ENCODE peak calls at places on chromosomes 4 and X, in eight cellular contexts. I is thoracic aorta, R is ovary, L is heart right ventricle, J is H1, D is fibroblast of lung, Q is small intestine, P is spleen. B is an unnamed sample.

GRCh38 chr4:178081931-178082330 is 639.7 kb upstream of the AGA start:
- DNase-seq in J (no peak), L (no peak), I (no peak), D (no peak), R (no peak), Q (no peak), P (no peak), B (no peak)

GRCh38 chr4:40238008-40238699 is 41.3 kb downstream of the RHOH start:
- DNase-seq in Q (no peak), I (no peak), J (no peak), D (no peak), R (no peak), L (no peak), P (no peak), B (no peak)

GRCh38 chrX:10986616-10987015 is 124.5 kb upstream of the HCCS start:
- DNase-seq in P (no peak), R (no peak), I (no peak), D (no peak), Q (no peak), L (no peak), J (no peak), B (no peak)

GRCh38 chrX:110210417-110211139 is 107.3 kb downstream of the AMMECR1 start:
- DNase-seq in J (no peak), R (no peak), P (no peak), Q (no peak), D (peak; percentile 87), I (no peak), L (no peak), B (no peak)

GRCh38 chr4:159856451-159856850 is 753.6 kb downstream of the RAPGEF2 start:
- DNase-seq in P (no peak), R (no peak), Q (no peak), I (no peak), D (no peak), L (no peak), J (no peak), B (no peak)

GRCh38 chr4:186067757-186068385 is 1.1 kb upstream of the TLR3 start:
- DNase-seq in J (peak; percentile 45), P (peak; percentile 75), L (peak; percentile 60), Q (peak; percentile 88), R (peak; percentile 39), D (peak; percentile 75), I (no peak), B (peak; percentile 41)

GRCh38 chrX:6052111-6052745 is 176.4 kb downstream of the NLGN4X start:
- DNase-seq in D (no peak), J (no peak), P (no peak), Q (no peak), I (no peak), R (no peak), L (no peak), B (no peak)

GRCh38 chr4:114658179-114658578 is 59.6 kb downstream of the UGT8 start:
- DNase-seq in R (no peak), Q (no peak), I (no peak), P (no peak), J (no peak), D (no peak), L (no peak), B (no peak)

GRCh38 chr4:152106113-152106763 is 345.4 kb upstream of the GATB start:
- DNase-seq in J (no peak), Q (peak; percentile 26), D (peak; percentile 96), I (peak; percentile 74), P (no peak), R (peak; percentile 30), L (peak; percentile 76), B (peak; percentile 61)

GRCh38 chr4:43757147-43757546 is 691.5 kb downstream of the KCTD8 start:
- DNase-seq in L (no peak), J (no peak), R (no peak), P (no peak), D (no peak), Q (no peak), I (no peak), B (no peak)

GRCh38 chr4:70632028-70632427 is 3.5 kb downstream of the ENAM start:
- DNase-seq in R (no peak), J (no peak), D (peak; percentile 39), L (no peak), I (no peak), P (no peak), Q (no peak), B (no peak)

GRCh38 chr4:105670684-105671083 is 37.8 kb downstream of the INTS12 start:
- DNase-seq in D (no peak), R (no peak), I (no peak), J (no peak), Q (peak; percentile 55), P (no peak), L (no peak), B (no peak)

GRCh38 chrX:54043696-54044125 is 562 bp downstream of the PHF8 start:
- DNase-seq in D (no peak), Q (peak; percentile 26), J (peak; percentile 64), P (peak; percentile 91), L (no peak), I (no peak), R (peak; percentile 35), B (peak; percentile 38)

GRCh38 chr4:13464543-13464942 is 19.6 kb downstream of the RAB28 start:
- DNase-seq in R (no peak), D (no peak), I (no peak), P (no peak), L (no peak), Q (no peak), J (no peak), B (no peak)

GRCh38 chr4:10200869-10201268 is 84.3 kb upstream of the WDR1 start:
- DNase-seq in J (no peak), R (no peak), I (no peak), L (no peak), D (no peak), P (no peak), Q (no peak), B (no peak)

GRCh38 chrX:110036162-110037033 is 33.5 kb downstream of the TMEM164 start:
- DNase-seq in J (no peak), Q (peak; percentile 40), L (no peak), R (no peak), P (no peak), D (no peak), I (no peak), B (no peak)

GRCh38 chr4:79197275-79198009 is 128.4 kb downstream of the NAA11 start:
- DNase-seq in D (no peak), L (no peak), R (no peak), P (no peak), I (no peak), J (no peak), Q (no peak), B (no peak)

GRCh38 chr4:141458501-141458900 is 177.9 kb upstream of the IL15 start:
- DNase-seq in D (peak; percentile 6), J (no peak), L (no peak), R (no peak), P (no peak), Q (no peak), I (no peak), B (no peak)

GRCh38 chr4:1043658-1044468 is 32.4 kb downstream of the FGFRL1 start:
- DNase-seq in I (peak; percentile 98), P (peak; percentile 72), Q (no peak), R (peak; percentile 92), D (peak; percentile 99), L (peak; percentile 76), J (peak; percentile 73), B (peak; percentile 82)

GRCh38 chr4:104015680-104016079 is 295.9 kb upstream of the TACR3 start:
- DNase-seq in D (no peak), J (no peak), Q (peak; percentile 7), R (no peak), L (no peak), I (no peak), P (no peak), B (no peak)

GRCh38 chr4:10947898-10948297 is 263.3 kb upstream of the CLNK start:
- DNase-seq in P (no peak), L (no peak), Q (no peak), I (no peak), D (no peak), J (no peak), R (no peak), B (no peak)

DNA sequence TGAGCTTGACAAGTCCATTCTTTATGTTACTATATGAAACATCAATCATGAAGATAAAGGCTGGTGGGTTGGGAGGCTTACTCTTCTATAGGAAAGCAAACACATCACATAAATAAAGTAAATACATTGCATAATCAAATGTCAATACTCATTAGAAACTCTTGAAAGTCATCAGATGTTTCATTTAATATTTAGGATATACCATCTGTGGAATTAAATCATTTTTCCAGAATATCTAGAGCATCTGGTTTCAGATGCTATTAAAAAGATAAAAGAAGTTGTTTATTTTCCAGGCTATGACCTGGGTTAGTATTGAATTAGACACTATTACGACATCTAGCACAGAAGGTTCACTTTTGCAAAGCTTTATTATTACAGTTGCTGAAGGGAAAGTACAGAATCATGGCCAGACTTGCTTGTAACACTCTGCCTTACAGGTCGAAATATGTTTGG is 72.6 kb downstream of the METTL14 start:
- DNase-seq in J (no peak), P (no peak), R (no peak), I (no peak), D (peak; percentile 92), Q (peak; percentile 20), L (no peak), B (no peak)
- H3K4me1 ChIP-seq in J (no peaks in the 10 kb centered on the region), P (peaks cover 6% of the 10 kb centered on the region), R (peaks cover 19% of the 10 kb centered on the region), I (peaks cover 78% of the 10 kb centered on the region), D (peaks cover 19% of the 10 kb centered on the region), Q (peaks cover 11% of the 10 kb centered on the region), L (peaks cover 29% of the 10 kb centered on the region), B (peaks cover 100% of the 10 kb centered on the region)

GRCh38 chrX:107714196-107714811 is 61.3 kb downstream of the TSC22D3 start:
- DNase-seq in Q (no peak), R (no peak), L (no peak), J (no peak), P (peak; percentile 71), D (peak; percentile 34), I (no peak), B (no peak)

GRCh38 chrX:107715331-107716044 is 60.1 kb downstream of the TSC22D3 start:
- DNase-seq in P (peak; percentile 78), J (no peak), D (no peak), I (no peak), L (no peak), Q (peak; percentile 64), R (no peak), B (no peak)

GRCh38 chrX:107711521-107712041 is 64.0 kb downstream of the TSC22D3 start:
- DNase-seq in J (no peak), D (no peak), I (no peak), Q (no peak), L (no peak), P (peak; percentile 57), R (no peak), B (no peak)

GRCh38 chrX:107712231-107713204 is 63.1 kb downstream of the TSC22D3 start:
- DNase-seq in J (no peak), I (no peak), P (peak; percentile 45), D (peak; percentile 79), R (no peak), L (no peak), Q (no peak), B (no peak)

GRCh38 chrX:107713205-107714195 is 62.1 kb downstream of the TSC22D3 start:
- DNase-seq in R (no peak), Q (no peak), I (no peak), D (peak; percentile 34), P (peak; percentile 71), L (no peak), J (no peak), B (no peak)
- H3K4me1 ChIP-seq in R (peaks cover 10% of the 10 kb centered on the region), Q (no peaks in the 10 kb centered on the region), I (peaks cover 15% of the 10 kb centered on the region), D (peaks cover 3% of the 10 kb centered on the region), P (peaks cover 14% of the 10 kb centered on the region), L (peaks cover 9% of the 10 kb centered on the region), J (peaks cover 17% of the 10 kb centered on the region), B (peaks cover 76% of the 10 kb centered on the region)

GRCh38 chr4:74414149-74414809 is 30.7 kb upstream of the AREG start:
- DNase-seq in Q (no peak), L (no peak), R (no peak), I (no peak), D (no peak), P (no peak), J (no peak), B (no peak)
- H3K4me1 ChIP-seq in Q (no peaks in the 10 kb centered on the region), L (no peaks in the 10 kb centered on the region), R (no peaks in the 10 kb centered on the region), I (no peaks in the 10 kb centered on the region), D (peaks cover 6% of the 10 kb centered on the region), P (no peaks in the 10 kb centered on the region), J (peaks cover 3% of the 10 kb centered on the region), B (no peaks in the 10 kb centered on the region)

GRCh38 chr4:154164931-154165839 is 326.4 kb downstream of the DCHS2 start:
- DNase-seq in I (no peak), D (peak; percentile 93), L (no peak), J (no peak), P (no peak), R (no peak), Q (no peak), B (no peak)
- H3K4me1 ChIP-seq in I (no peaks in the 10 kb centered on the region), D (peaks cover 6% of the 10 kb centered on the region), L (no peaks in the 10 kb centered on the region), J (no peaks in the 10 kb centered on the region), P (no peaks in the 10 kb centered on the region), R (no peaks in the 10 kb centered on the region), Q (no peaks in the 10 kb centered on the region), B (no peaks in the 10 kb centered on the region)

B was measured in left ventricle myocardium inferior.